ENCODE peak calls at places on chromosomes 13 and 19, in seven cellular contexts. Z, U, I, A, M, H and C are unnamed samples.

GRCh38 chr13:77300176-77301141 is 26.4 kb downstream of the MYCBP2 start:
- DNase-seq in Z (no peak), A (no peak), I (no peak), H (no peak), U (no peak), M (no peak), C (no peak)

GRCh38 chr19:58513694-58514563 is 2.1 kb upstream of the SLC27A5 start:
- DNase-seq in Z (peak; percentile 93), H (peak; percentile 92), A (peak; percentile 89), I (peak; percentile 84), U (peak; percentile 54), M (peak; percentile 60), C (no peak)

GRCh38 chr13:97234236-97234635 is 12.1 kb downstream of the MBNL2 start:
- DNase-seq in M (no peak), Z (peak; percentile 68), A (no peak), I (no peak), U (no peak), H (no peak), C (no peak)

GRCh38 chr19:46674416-46675178 is 13.6 kb upstream of the DACT3 start:
- DNase-seq in I (no peak), M (no peak), U (no peak), A (no peak), H (no peak), Z (no peak), C (no peak)

GRCh38 chr19:3154957-3155736 is 19.3 kb downstream of the GNA15 start:
- DNase-seq in I (peak; percentile 64), A (no peak), H (peak; percentile 80), M (peak; percentile 48), Z (no peak), U (peak; percentile 48), C (no peak)

GRCh38 chr13:51240178-51240577 is 18.0 kb downstream of the FAM124A start:
- DNase-seq in U (no peak), M (no peak), H (no peak), Z (no peak), A (no peak), I (no peak), C (no peak)

GRCh38 chr19:14968247-14968646 is 11.4 kb downstream of the SLC1A6 start:
- DNase-seq in U (no peak), A (no peak), I (no peak), M (no peak), H (no peak), Z (no peak), C (no peak)

GRCh38 chr13:46490129-46490528 is 62.8 kb upstream of the LRCH1 start:
- DNase-seq in I (no peak), M (no peak), U (no peak), Z (no peak), H (no peak), A (no peak), C (no peak)

GRCh38 chr19:45876411-45877197 is 9.3 kb downstream of the IRF2BP1 start:
- DNase-seq in H (peak; percentile 46), I (no peak), Z (peak; percentile 70), A (no peak), M (no peak), U (peak; percentile 14), C (no peak)

GRCh38 chr19:54257116-54257480 is at the start of gene LILRB5:
- DNase-seq in M (no peak), I (no peak), A (no peak), H (no peak), U (no peak), Z (no peak), C (no peak)

GRCh38 chr19:51572415-51572814 is 1.3 kb downstream of the ZNF175 start:
- DNase-seq in U (no peak), A (no peak), I (no peak), M (no peak), Z (no peak), H (no peak), C (no peak)

GRCh38 chr13:77422724-77423123 is 95.8 kb upstream of the MYCBP2 start:
- DNase-seq in Z (no peak), H (no peak), A (no peak), I (no peak), U (no peak), M (peak; percentile 58), C (no peak)

GRCh38 chr13:52868190-52868589 is 19.8 kb upstream of the PCDH8 start:
- DNase-seq in Z (no peak), A (no peak), U (no peak), M (no peak), H (no peak), I (no peak), C (no peak)

GRCh38 chr13:33639158-33639557 is 178.8 kb upstream of the RFC3 start:
- DNase-seq in M (no peak), I (no peak), A (no peak), Z (no peak), H (peak; percentile 49), U (peak; percentile 50), C (no peak)

GRCh38 chr13:75877092-75877491 is 241.0 kb downstream of the LMO7 start:
- DNase-seq in A (peak; percentile 8), H (no peak), Z (no peak), I (no peak), U (no peak), M (no peak), C (no peak)

GRCh38 chr13:36804588-36804987 is 14.4 kb upstream of the RFXAP start:
- DNase-seq in H (no peak), U (no peak), M (no peak), Z (no peak), I (no peak), A (no peak), C (no peak)

GRCh38 chr13:113562085-113562749 is 22.3 kb upstream of the TFDP1 start:
- DNase-seq in H (peak; percentile 51), M (peak; percentile 60), Z (no peak), A (peak; percentile 65), U (peak; percentile 66), I (no peak), C (peak; percentile 92)

GRCh38 chr13:25881946-25882574 is 169.8 kb downstream of the SHISA2 start:
- DNase-seq in Z (no peak), M (no peak), I (no peak), A (peak; percentile 63), U (no peak), H (no peak), C (no peak)

GRCh38 chr19:32224371-32225244 is 120.8 kb upstream of the ZNF507 start:
- DNase-seq in H (peak; percentile 60), Z (peak; percentile 78), M (no peak), A (peak; percentile 60), I (peak; percentile 14), U (peak; percentile 38), C (no peak)

GRCh38 chr19:29702161-29702957 is 12.7 kb downstream of the C19orf12 start:
- DNase-seq in M (no peak), A (no peak), Z (no peak), I (no peak), H (peak; percentile 28), U (no peak), C (no peak)

GRCh38 chr19:47157455-47158321 is 27.1 kb downstream of the SAE1 start:
- DNase-seq in A (peak; percentile 73), Z (peak; percentile 54), H (peak; percentile 32), I (peak; percentile 27), U (peak; percentile 24), M (peak; percentile 78), C (no peak)

GRCh38 chr13:76973920-76974617 is 17.8 kb upstream of the CLN5 start:
- DNase-seq in Z (no peak), U (no peak), I (no peak), A (no peak), H (no peak), M (no peak), C (no peak)

GRCh38 chr19:39111593-39112199 is 13.9 kb upstream of the PAK4 start:
- DNase-seq in U (no peak), H (no peak), I (no peak), M (peak; percentile 74), A (no peak), Z (no peak), C (no peak)
- H3K27ac ChIP-seq in U (no peak overlapping the region), H (no peak overlapping the region), I (no peak overlapping the region), M (peak overlapping the region; percentile 88), A (no peak overlapping the region), Z (no peak overlapping the region), C (no peak overlapping the region)

DNA sequence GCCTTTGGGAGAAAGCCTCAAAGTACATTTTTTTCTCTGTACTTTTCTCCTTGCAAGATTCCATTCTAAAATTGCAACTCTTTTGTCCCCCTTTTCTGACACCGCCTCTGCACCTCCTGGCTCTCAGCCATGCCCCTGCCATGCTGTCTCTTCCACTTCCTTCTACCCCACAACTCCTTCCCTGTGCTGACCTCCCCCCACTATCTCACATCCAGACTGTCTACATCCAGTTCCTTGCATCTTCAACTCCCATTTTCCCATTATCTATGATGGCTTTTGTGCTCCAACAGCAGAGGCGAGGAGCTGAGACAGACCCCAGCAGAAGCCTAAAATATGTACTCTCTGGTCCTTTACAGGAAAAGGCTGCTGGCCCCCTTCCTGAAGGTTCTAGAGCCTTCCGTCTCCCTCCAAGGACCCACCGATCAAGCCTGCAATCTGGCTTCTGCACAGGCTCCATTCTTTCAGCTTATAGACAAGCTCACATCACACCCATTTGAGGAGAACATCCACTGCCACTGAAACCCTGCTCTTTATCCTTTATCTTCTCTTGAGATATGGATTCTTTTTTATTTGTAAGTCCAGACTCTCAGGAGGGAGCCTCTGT is 50.2 kb downstream of the RFX2 start:
- DNase-seq in H (no peak), Z (no peak), A (no peak), U (no peak), M (no peak), I (no peak), C (no peak)
- H3K27ac ChIP-seq in H (no peak overlapping the region), Z (peak overlapping the region; percentile 62), A (no peak overlapping the region), U (no peak overlapping the region), M (peak overlapping the region; percentile 71), I (no peak overlapping the region), C (peak overlapping the region; percentile 94)

GRCh38 chr13:94598281-94598680 is 2.3 kb upstream of the TGDS start:
- DNase-seq in H (no peak), Z (no peak), M (no peak), I (no peak), A (no peak), U (no peak), C (no peak)

GRCh38 chr13:94599877-94600276 is 1.8 kb upstream of the GPR180 start:
- DNase-seq in A (no peak), Z (no peak), H (no peak), I (no peak), U (no peak), M (no peak), C (no peak)

GRCh38 chr13:94601446-94602431 is at the start of gene GPR180:
- DNase-seq in H (peak; percentile 96), U (peak; percentile 88), I (peak; percentile 82), Z (peak; percentile 92), M (peak; percentile 99), A (peak; percentile 96), C (peak; percentile 99)

GRCh38 chr13:94607056-94607455 is 5.4 kb downstream of the GPR180 start:
- DNase-seq in A (no peak), Z (no peak), M (no peak), H (no peak), U (no peak), I (no peak), C (no peak)

GRCh38 chr13:94602467-94602866 is 810 bp downstream of the GPR180 start:
- DNase-seq in M (no peak), H (no peak), Z (no peak), I (no peak), A (no peak), U (no peak), C (no peak)
- H3K27ac ChIP-seq in M (no peak overlapping the region), H (no peak overlapping the region), Z (peak overlapping the region; percentile 66), I (peak overlapping the region; percentile 73), A (no peak overlapping the region), U (peak overlapping the region; percentile 63), C (peak overlapping the region; percentile 86)

DNA sequence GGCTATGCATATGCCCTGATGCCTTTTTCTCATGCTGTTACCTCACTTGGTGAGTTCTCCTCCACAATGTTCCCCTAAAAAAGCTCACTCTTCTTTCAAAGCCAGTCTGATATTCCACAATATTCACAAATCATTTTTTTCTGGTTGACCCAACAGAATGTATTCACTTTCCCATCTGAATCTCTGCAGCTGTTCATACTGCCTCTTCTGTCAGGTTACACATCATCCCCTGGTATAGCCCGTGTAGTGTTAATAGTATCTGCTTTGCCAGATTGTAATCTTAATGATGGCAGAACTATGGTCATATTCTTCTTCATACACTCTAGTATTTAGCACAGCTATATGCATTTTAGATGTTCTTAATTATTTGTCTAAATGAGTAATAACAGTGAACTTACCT is 544.3 kb downstream of the EFNB2 start:
- DNase-seq in U (no peak), H (no peak), A (no peak), I (no peak), M (no peak), Z (no peak), C (no peak)
- H3K27ac ChIP-seq in U (no peak overlapping the region), H (no peak overlapping the region), A (no peak overlapping the region), I (no peak overlapping the region), M (no peak overlapping the region), Z (no peak overlapping the region), C (no peak overlapping the region)